ENCODE peak calls at places on chromosomes 2 and 18, in five cellular contexts. L is NCI-H2081, K is fibroblast of gingiva, G is HTR-8/SVneo, V is ELR. N is an unnamed sample.

GRCh38 chr18:45666520-45666919 is 51.2 kb downstream of the SLC14A2 start:
- DNase-seq in G (no peak), V (no peak), L (no peak), K (no peak), N (no peak)

GRCh38 chr2:163345795-163346573 is 389.8 kb downstream of the FIGN start:
- DNase-seq in K (peak; percentile 38), L (peak; percentile 79), V (peak; percentile 78), G (peak; percentile 17), N (peak; percentile 89)

GRCh38 chr2:161414385-161415040 is 1.6 kb upstream of the TBR1 start:
- DNase-seq in K (peak; percentile 28), L (peak; percentile 21), G (no peak), V (peak; percentile 71), N (peak; percentile 57)

GRCh38 chr2:11292464-11293255 is 51.8 kb downstream of the ROCK2 start:
- DNase-seq in G (no peak), K (peak; percentile 58), L (no peak), V (peak; percentile 23), N (peak; percentile 36)

GRCh38 chr2:3839489-3839888 is 136.1 kb downstream of the DCDC2C start:
- DNase-seq in L (no peak), K (no peak), V (no peak), G (no peak), N (no peak)

GRCh38 chr2:29322011-29322410 is 206.8 kb downstream of the CLIP4 start:
- DNase-seq in L (no peak), K (no peak), G (peak; percentile 36), V (peak; percentile 60), N (peak; percentile 13)

GRCh38 chr2:106160786-106161261 is 33.3 kb downstream of the UXS1 start:
- DNase-seq in G (no peak), K (no peak), L (no peak), V (no peak), N (no peak)

GRCh38 chr2:179981085-179981484 is 26.0 kb downstream of the CWC22 start:
- DNase-seq in L (peak; percentile 27), K (peak; percentile 3), G (no peak), V (peak; percentile 76), N (peak; percentile 52)

GRCh38 chr2:133871810-133872209 is 303.5 kb upstream of the NCKAP5 start:
- DNase-seq in V (peak; percentile 30), G (no peak), K (no peak), L (no peak), N (no peak)

GRCh38 chr2:86000938-86001312 is 104.8 kb downstream of the POLR1A start:
- DNase-seq in G (no peak), L (no peak), V (no peak), K (no peak), N (no peak)

GRCh38 chr2:161122772-161123530 is 37.3 kb upstream of the TANK start:
- DNase-seq in L (no peak), V (peak; percentile 92), K (peak; percentile 91), G (peak; percentile 77), N (peak; percentile 92)

GRCh38 chr18:13279181-13280065 is 60.9 kb downstream of the LDLRAD4 start:
- DNase-seq in L (no peak), G (no peak), K (no peak), V (no peak), N (no peak)

GRCh38 chr2:182666674-182667320 is 49.3 kb upstream of the DNAJC10 start:
- DNase-seq in K (no peak), L (peak; percentile 2), V (peak; percentile 68), G (no peak), N (peak; percentile 46)

GRCh38 chr18:61731693-61732376 is 161.0 kb downstream of the RNF152 start:
- DNase-seq in G (no peak), K (peak; percentile 69), L (no peak), V (no peak), N (no peak)

GRCh38 chr2:146576301-146576700 is 1268.5 kb upstream of the ACVR2A start:
- DNase-seq in K (no peak), L (no peak), V (peak; percentile 32), G (no peak), N (no peak)